ENCODE peak calls at places on chromosome 14, in eight cellular contexts. G is fibroblast of mammary gland; Z is IMR-90; M is heart left ventricle; L is CD8-positive, alpha-beta T cell; T is neural progenitor cell; W is OCI-LY7; D is heart right ventricle. X is an unnamed sample.

GRCh38 chr14:102819176-102819628 is 42.0 kb downstream of the TRAF3 start:
- DNase-seq in D (no peak), L (peak; percentile 34), W (no peak), G (no peak), Z (no peak), M (no peak), T (no peak), X (no peak)

GRCh38 chr14:104392001-104392395 is 187.6 kb upstream of the C14orf180 start:
- DNase-seq in M (no peak), T (no peak), W (peak; percentile 52), Z (no peak), L (peak; percentile 26), D (no peak), G (no peak), X (no peak)

GRCh38 chr14:94581127-94581999 is at the start of gene SERPINA5:
- DNase-seq in W (no peak), Z (no peak), L (no peak), G (peak; percentile 55), T (peak; percentile 50), M (peak; percentile 82), D (peak; percentile 67), X (peak; percentile 36)

GRCh38 chr14:94066089-94066676 is 14.8 kb downstream of the DDX24 start:
- DNase-seq in T (no peak), D (no peak), M (no peak), W (no peak), L (no peak), Z (no peak), G (no peak), X (no peak)

GRCh38 chr14:30389134-30389900 is 169.6 kb upstream of the G2E3 start:
- DNase-seq in M (no peak), Z (no peak), W (no peak), L (no peak), T (no peak), G (peak; percentile 26), D (peak; percentile 24), X (peak; percentile 2)

GRCh38 chr14:76091036-76091435 is 60.7 kb upstream of the GPATCH2L start:
- DNase-seq in Z (no peak), D (peak; percentile 45), M (peak; percentile 72), G (peak; percentile 36), W (no peak), L (no peak), T (peak; percentile 33), X (peak; percentile 67)

GRCh38 chr14:60862283-60862682 is 118.6 kb downstream of the TRMT5 start:
- DNase-seq in G (peak; percentile 43), D (no peak), Z (no peak), W (no peak), T (no peak), L (no peak), M (no peak), X (peak; percentile 11)

GRCh38 chr14:104244221-104245011 is 106.0 kb downstream of the KIF26A start:
- DNase-seq in W (no peak), D (no peak), Z (no peak), T (no peak), G (no peak), L (no peak), M (no peak), X (no peak)

GRCh38 chr14:64826845-64827244 is 52.9 kb downstream of the SPTB start:
- DNase-seq in D (no peak), T (no peak), G (peak; percentile 65), L (no peak), M (no peak), Z (no peak), W (no peak), X (no peak)

GRCh38 chr14:24171422-24172260 is at the start of gene REC8:
- DNase-seq in Z (no peak), D (peak; percentile 65), M (peak; percentile 80), T (peak; percentile 99), W (no peak), L (peak; percentile 81), G (peak; percentile 68), X (no peak)

GRCh38 chr14:54170301-54170700 is 213.7 kb upstream of the BMP4 start:
- DNase-seq in Z (no peak), T (no peak), D (no peak), L (no peak), W (no peak), G (no peak), M (no peak), X (no peak)

DNA sequence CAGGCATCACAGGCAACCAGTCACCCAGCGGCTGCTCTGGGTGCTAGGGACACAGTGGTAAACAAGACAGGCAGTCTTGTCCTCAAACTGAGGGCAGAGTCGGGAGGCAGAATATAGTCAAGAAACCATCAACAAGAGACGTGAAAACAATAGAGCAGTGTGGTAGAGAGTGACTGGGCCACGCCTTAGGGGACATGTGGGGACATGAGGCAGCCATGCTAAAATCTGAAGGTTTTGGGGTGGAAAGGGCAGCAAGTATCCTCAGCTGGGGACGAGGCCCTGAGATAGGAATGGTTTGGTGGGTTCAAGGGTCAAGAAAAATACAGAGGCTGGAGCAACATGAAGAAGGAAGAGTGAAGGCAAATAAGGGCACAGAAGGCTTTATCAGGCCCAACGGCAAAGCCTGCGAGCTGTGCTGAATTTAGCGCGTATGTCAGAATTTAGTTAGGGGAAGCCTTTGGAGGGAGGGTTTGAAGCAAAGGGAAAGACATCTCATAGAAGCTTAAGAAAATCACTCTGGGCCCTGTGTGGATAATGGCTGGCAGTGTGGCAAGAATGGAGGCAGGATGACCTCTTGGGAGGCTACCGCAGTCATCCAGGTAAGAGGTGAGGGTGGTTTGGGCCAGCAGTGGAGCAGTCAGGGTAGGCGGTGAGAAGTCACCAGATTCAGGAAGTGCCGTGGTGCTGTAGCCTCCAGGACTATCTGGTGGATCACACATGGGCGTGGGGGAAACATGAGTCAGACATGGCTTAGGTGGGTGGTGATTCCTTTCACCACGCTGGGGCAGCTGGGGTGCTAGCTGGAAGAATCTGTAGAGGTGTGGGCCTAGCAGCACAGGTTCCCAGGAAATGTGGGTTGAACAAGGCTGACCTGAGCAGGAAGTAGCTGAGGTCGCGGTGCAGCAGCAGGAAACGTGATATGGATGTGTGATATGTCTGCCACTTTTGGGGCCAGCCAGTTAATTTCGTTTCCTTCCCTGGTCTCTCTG is 3.0 kb downstream of the EVL start:
- DNase-seq in T (no peak), D (peak; percentile 20), L (peak; percentile 88), W (peak; percentile 75), Z (peak; percentile 50), G (peak; percentile 76), M (no peak), X (peak; percentile 41)
- H3K4me3 ChIP-seq in T (no peak overlapping the region), D (no peak overlapping the region), L (peak overlapping the region; percentile 73), W (peak overlapping the region; percentile 74), Z (no peak overlapping the region), G (no peak overlapping the region), M (no peak overlapping the region), X (no peak overlapping the region)

GRCh38 chr14:71022015-71022919 is 115.0 kb downstream of the PCNX1 start:
- DNase-seq in L (no peak), W (no peak), T (no peak), G (no peak), D (no peak), Z (no peak), M (no peak), X (no peak)
- H3K4me3 ChIP-seq in L (no peak overlapping the region), W (no peak overlapping the region), T (no peak overlapping the region), G (no peak overlapping the region), D (no peak overlapping the region), Z (no peak overlapping the region), M (no peak overlapping the region), X (no peak overlapping the region)

DNA sequence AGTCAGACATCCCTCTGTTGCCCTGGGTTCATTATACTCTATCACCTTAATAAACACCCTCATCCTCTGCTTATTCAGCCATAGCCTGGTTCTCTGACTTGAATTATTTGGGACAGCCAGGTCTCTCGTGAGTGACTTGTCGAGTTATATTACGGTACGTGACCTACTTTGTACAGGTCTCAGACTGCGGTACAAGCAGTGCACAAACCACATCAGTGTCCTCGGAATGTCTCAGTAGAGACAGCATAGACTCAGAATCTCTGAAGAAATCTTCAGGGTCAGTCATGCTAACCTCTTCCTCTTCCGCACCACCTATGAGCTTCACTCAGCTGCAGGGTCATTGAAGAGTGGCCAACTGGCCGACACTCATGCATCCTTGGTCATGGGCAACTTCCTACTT is 860.8 kb downstream of the BCL11B start:
- DNase-seq in T (no peak), L (no peak), D (no peak), W (no peak), M (no peak), G (no peak), Z (no peak), X (no peak)
- H3K4me3 ChIP-seq in T (no peak overlapping the region), L (no peak overlapping the region), D (no peak overlapping the region), W (no peak overlapping the region), M (no peak overlapping the region), G (no peak overlapping the region), Z (no peak overlapping the region), X (no peak overlapping the region)

GRCh38 chr14:100320157-100320856 is 2.8 kb upstream of the SLC25A47 start:
- DNase-seq in D (no peak), Z (no peak), T (no peak), W (no peak), G (no peak), L (no peak), M (no peak), X (no peak)

GRCh38 chr14:100321473-100322137 is 1.5 kb upstream of the SLC25A47 start:
- DNase-seq in L (no peak), M (peak; percentile 63), W (no peak), Z (no peak), T (no peak), D (peak; percentile 40), G (no peak), X (no peak)

GRCh38 chr14:100317389-100317788 is 5.8 kb upstream of the SLC25A47 start:
- DNase-seq in T (no peak), L (no peak), D (no peak), Z (no peak), G (no peak), W (no peak), M (no peak), X (no peak)

GRCh38 chr14:100314724-100315123 is 8.4 kb upstream of the SLC25A47 start:
- DNase-seq in W (no peak), G (no peak), L (no peak), T (no peak), M (no peak), D (no peak), Z (no peak), X (no peak)

DNA sequence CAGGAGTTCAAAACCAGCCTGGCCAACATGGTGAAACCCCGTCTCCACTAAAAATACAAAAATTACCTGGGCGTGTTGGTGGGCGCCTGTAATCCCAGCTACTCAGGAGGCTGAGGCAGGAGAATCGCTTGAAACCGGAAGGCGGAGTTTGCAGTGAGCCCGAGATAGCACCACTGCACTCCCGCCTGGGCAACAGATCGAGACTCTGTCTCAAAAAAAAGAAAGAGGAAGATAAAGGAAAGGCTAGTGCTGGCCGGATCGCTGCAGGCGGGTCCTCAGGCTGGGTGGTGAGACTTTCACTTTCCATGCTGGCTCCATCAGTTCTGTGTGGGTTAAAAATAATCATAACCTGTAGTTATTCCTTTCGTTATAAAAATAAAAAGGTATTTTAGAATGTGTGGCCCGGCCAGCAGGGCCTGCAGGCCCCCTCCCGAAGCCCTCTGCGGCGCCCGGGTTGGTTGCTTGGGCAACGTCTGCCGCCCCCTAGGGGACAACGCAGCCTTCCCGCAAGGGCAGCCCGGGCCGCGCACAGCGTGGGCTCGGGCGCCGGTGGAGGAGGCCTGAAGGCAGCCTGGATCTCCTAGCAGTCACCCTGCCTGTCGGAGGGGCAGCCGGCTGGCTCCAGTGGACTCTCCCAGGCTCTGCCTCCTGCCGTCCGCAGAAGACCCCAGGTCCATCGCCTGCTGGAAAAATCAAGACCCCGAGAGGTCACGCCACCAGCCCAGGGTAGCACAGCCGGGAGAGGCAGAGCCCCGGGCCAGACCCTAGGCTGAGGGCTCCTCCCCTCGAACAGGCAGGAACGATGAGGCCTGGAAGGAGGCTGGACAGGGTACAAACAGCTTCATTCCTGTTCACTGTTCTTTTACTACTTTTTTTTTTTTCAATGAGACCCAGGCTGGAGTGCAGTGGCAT is 5.0 kb upstream of the SLC25A47 start:
- DNase-seq in T (peak; percentile 80), Z (peak; percentile 26), D (peak; percentile 83), M (peak; percentile 91), G (peak; percentile 49), W (peak; percentile 73), L (peak; percentile 74), X (peak; percentile 44)
- H3K4me3 ChIP-seq in T (no peak overlapping the region), Z (no peak overlapping the region), D (peak overlapping the region; percentile 41), M (peak overlapping the region; percentile 53), G (peak overlapping the region; percentile 1), W (peak overlapping the region; percentile 22), L (peak overlapping the region; percentile 55), X (no peak overlapping the region)

X was measured in foreskin fibroblast.